ENCODE peak calls at places on chromosome 13, in six cellular contexts. One of them, this sample, is unnamed.

GRCh38 chr13:32528358-32528757 is 10.2 kb downstream of the N4BP2L2 start:
- DNase-seq in A549: no peak
- DNase-seq in K562: no peak
- DNase-seq in tibial nerve: no peak
- DNase-seq in stomach: no peak
- DNase-seq in transverse colon: no peak
- DNase-seq in this sample: no peak

GRCh38 chr13:105327727-105328126 is 1207.7 kb downstream of the EFNB2 start:
- DNase-seq in A549: no peak
- DNase-seq in K562: no peak
- DNase-seq in tibial nerve: no peak
- DNase-seq in stomach: no peak
- DNase-seq in transverse colon: no peak
- DNase-seq in this sample: no peak

GRCh38 chr13:26839682-26840081 is 79.1 kb upstream of the GPR12 start:
- DNase-seq in A549: no peak
- DNase-seq in K562: no peak
- DNase-seq in tibial nerve: no peak
- DNase-seq in stomach: no peak
- DNase-seq in transverse colon: no peak
- DNase-seq in this sample: no peak

GRCh38 chr13:80469841-80470378 is 129.0 kb upstream of the SPRY2 start:
- DNase-seq in A549: peak
- DNase-seq in K562: no peak
- DNase-seq in tibial nerve: peak
- DNase-seq in stomach: no peak
- DNase-seq in transverse colon: peak
- DNase-seq in this sample: peak

GRCh38 chr13:110700186-110700585 is 5.7 kb downstream of the CARS2 start:
- DNase-seq in A549: no peak
- DNase-seq in K562: no peak
- DNase-seq in tibial nerve: no peak
- DNase-seq in stomach: no peak
- DNase-seq in transverse colon: no peak
- DNase-seq in this sample: peak

GRCh38 chr13:23985060-23985459 is 87.8 kb upstream of the C1QTNF9B start:
- DNase-seq in A549: no peak
- DNase-seq in K562: no peak
- DNase-seq in tibial nerve: no peak
- DNase-seq in stomach: no peak
- DNase-seq in transverse colon: no peak
- DNase-seq in this sample: no peak

GRCh38 chr13:113938246-113938645 is 35.6 kb downstream of the C13orf46 start:
- DNase-seq in A549: no peak
- DNase-seq in K562: no peak
- DNase-seq in tibial nerve: no peak
- DNase-seq in stomach: no peak
- DNase-seq in transverse colon: no peak
- DNase-seq in this sample: no peak

GRCh38 chr13:99144306-99144705 is 56.3 kb upstream of the UBAC2 start:
- DNase-seq in A549: no peak
- DNase-seq in K562: no peak
- DNase-seq in tibial nerve: no peak
- DNase-seq in stomach: no peak
- DNase-seq in transverse colon: no peak
- DNase-seq in this sample: no peak

GRCh38 chr13:41137951-41138350 is 5.3 kb upstream of the KBTBD6 start:
- DNase-seq in A549: peak
- DNase-seq in K562: no peak
- DNase-seq in tibial nerve: no peak
- DNase-seq in stomach: no peak
- DNase-seq in transverse colon: no peak
- DNase-seq in this sample: no peak

GRCh38 chr13:110250258-110250891 is 56.6 kb downstream of the COL4A1 start:
- DNase-seq in A549: no peak
- DNase-seq in K562: no peak
- DNase-seq in tibial nerve: peak
- DNase-seq in stomach: no peak
- DNase-seq in transverse colon: no peak
- DNase-seq in this sample: no peak

GRCh38 chr13:79393564-79394249 is 12.3 kb downstream of the RBM26 start:
- DNase-seq in A549: no peak
- DNase-seq in K562: peak
- DNase-seq in tibial nerve: no peak
- DNase-seq in stomach: peak
- DNase-seq in transverse colon: peak
- DNase-seq in this sample: no peak

GRCh38 chr13:71864094-71864980 is 2.7 kb downstream of the DACH1 start:
- DNase-seq in A549: no peak
- DNase-seq in K562: peak
- DNase-seq in tibial nerve: no peak
- DNase-seq in stomach: no peak
- DNase-seq in transverse colon: peak
- DNase-seq in this sample: peak

GRCh38 chr13:30752201-30752797 is 17.0 kb downstream of the ALOX5AP start:
- DNase-seq in A549: no peak
- DNase-seq in K562: no peak
- DNase-seq in tibial nerve: no peak
- DNase-seq in stomach: no peak
- DNase-seq in transverse colon: no peak
- DNase-seq in this sample: no peak

GRCh38 chr13:66794340-66795031 is 435.6 kb downstream of the PCDH9 start:
- DNase-seq in A549: no peak
- DNase-seq in K562: peak
- DNase-seq in tibial nerve: no peak
- DNase-seq in stomach: no peak
- DNase-seq in transverse colon: no peak
- DNase-seq in this sample: no peak

GRCh38 chr13:60857698-60858097 is 460.7 kb downstream of the TDRD3 start:
- DNase-seq in A549: no peak
- DNase-seq in K562: no peak
- DNase-seq in tibial nerve: no peak
- DNase-seq in stomach: no peak
- DNase-seq in transverse colon: no peak
- DNase-seq in this sample: no peak

GRCh38 chr13:60260440-60260839 is 96.7 kb upstream of the DIAPH3 start:
- DNase-seq in A549: no peak
- DNase-seq in K562: peak
- DNase-seq in tibial nerve: no peak
- DNase-seq in stomach: no peak
- DNase-seq in transverse colon: no peak
- DNase-seq in this sample: no peak

GRCh38 chr13:79108914-79109643 is 297.0 kb downstream of the RBM26 start:
- DNase-seq in A549: no peak
- DNase-seq in K562: no peak
- DNase-seq in tibial nerve: no peak
- DNase-seq in stomach: no peak
- DNase-seq in transverse colon: no peak
- DNase-seq in this sample: no peak

GRCh38 chr13:36858285-36858684 is 39.3 kb downstream of the RFXAP start:
- DNase-seq in A549: peak
- DNase-seq in K562: peak
- DNase-seq in tibial nerve: no peak
- DNase-seq in stomach: no peak
- DNase-seq in transverse colon: no peak
- DNase-seq in this sample: no peak

GRCh38 chr13:23450340-23451046 is 17.0 kb upstream of the SACS start:
- DNase-seq in A549: no peak
- DNase-seq in K562: no peak
- DNase-seq in tibial nerve: no peak
- DNase-seq in stomach: no peak
- DNase-seq in transverse colon: no peak
- DNase-seq in this sample: no peak

GRCh38 chr13:113026391-113026910 is 57.4 kb downstream of the MCF2L start:
- DNase-seq in A549: no peak
- DNase-seq in K562: no peak
- DNase-seq in tibial nerve: no peak
- DNase-seq in stomach: no peak
- DNase-seq in transverse colon: no peak
- DNase-seq in this sample: no peak

GRCh38 chr13:80339841-80340642 is 884 bp downstream of the SPRY2 start:
- DNase-seq in A549: peak
- DNase-seq in K562: peak
- DNase-seq in tibial nerve: no peak
- DNase-seq in stomach: peak
- DNase-seq in transverse colon: peak
- DNase-seq in this sample: peak

GRCh38 chr13:102905905-102906304 is 60.1 kb downstream of the ERCC5 start:
- DNase-seq in A549: no peak
- DNase-seq in K562: no peak
- DNase-seq in tibial nerve: no peak
- DNase-seq in stomach: no peak
- DNase-seq in transverse colon: no peak
- DNase-seq in this sample: no peak

GRCh38 chr13:44448875-44449274 is 75.3 kb downstream of the SERP2 start:
- DNase-seq in A549: no peak
- DNase-seq in K562: no peak
- DNase-seq in tibial nerve: no peak
- DNase-seq in stomach: no peak
- DNase-seq in transverse colon: no peak
- DNase-seq in this sample: no peak

GRCh38 chr13:44451651-44452050 is 78.0 kb downstream of the SERP2 start:
- DNase-seq in A549: no peak
- DNase-seq in K562: no peak
- DNase-seq in tibial nerve: no peak
- DNase-seq in stomach: no peak
- DNase-seq in transverse colon: no peak
- DNase-seq in this sample: no peak

GRCh38 chr13:44448373-44448772 is 74.7 kb downstream of the SERP2 start:
- DNase-seq in A549: no peak
- DNase-seq in K562: no peak
- DNase-seq in tibial nerve: no peak
- DNase-seq in stomach: no peak
- DNase-seq in transverse colon: no peak
- DNase-seq in this sample: no peak

GRCh38 chr13:44451109-44451508 is 77.5 kb downstream of the SERP2 start:
- DNase-seq in A549: no peak
- DNase-seq in K562: no peak
- DNase-seq in tibial nerve: no peak
- DNase-seq in stomach: no peak
- DNase-seq in transverse colon: no peak
- DNase-seq in this sample: no peak

DNA sequence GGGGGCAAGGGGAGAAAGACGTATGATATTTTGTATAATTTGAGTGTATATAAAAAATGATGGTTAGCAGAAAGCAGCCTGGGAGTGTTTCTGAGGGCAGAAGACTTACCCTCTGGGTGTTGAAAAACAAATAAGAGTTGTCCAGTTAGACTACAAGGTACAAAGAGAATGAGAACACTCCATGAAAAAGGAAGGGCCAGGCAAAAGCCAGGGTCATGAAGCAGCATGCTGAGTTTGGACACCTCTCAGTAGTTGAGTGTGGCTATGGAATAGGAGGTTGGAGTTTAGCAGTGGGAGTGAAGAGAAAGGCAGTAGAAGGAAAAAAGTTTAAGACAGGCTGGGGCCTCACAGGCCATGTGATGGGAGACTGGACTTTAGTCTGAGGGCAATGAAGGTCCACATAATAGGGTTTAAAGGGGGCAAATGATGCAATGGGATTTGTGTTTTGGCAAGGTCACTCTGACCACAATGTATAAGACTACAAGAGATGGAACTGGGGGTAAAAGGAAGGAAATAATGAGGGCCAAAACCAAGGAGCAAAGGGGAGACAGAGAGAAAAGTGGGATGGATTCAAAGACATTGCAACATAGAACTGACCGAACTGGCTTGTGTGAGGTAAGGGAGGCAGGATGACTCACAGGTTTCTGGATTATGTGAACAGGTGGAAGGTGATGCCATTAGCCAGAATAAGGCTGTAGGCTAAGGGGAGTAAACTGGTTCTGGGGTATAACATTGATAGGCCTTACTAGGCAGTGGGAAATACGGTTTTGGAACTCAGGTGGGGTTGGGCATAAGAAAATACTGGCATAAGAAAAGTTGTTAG is 76.6 kb downstream of the SERP2 start:
- DNase-seq in A549: no peak
- DNase-seq in K562: no peak
- DNase-seq in tibial nerve: no peak
- DNase-seq in stomach: no peak
- DNase-seq in transverse colon: no peak
- DNase-seq in this sample: no peak
- TF ChIP-seq EP300 in A549: no peak
- TF ChIP-seq EP300 in K562: no peak
- TF ChIP-seq EP300 in tibial nerve: no peak
- TF ChIP-seq EP300 in stomach: no peak
- TF ChIP-seq EP300 in transverse colon: no peak
- TF ChIP-seq EP300 in this sample: no peak

DNA sequence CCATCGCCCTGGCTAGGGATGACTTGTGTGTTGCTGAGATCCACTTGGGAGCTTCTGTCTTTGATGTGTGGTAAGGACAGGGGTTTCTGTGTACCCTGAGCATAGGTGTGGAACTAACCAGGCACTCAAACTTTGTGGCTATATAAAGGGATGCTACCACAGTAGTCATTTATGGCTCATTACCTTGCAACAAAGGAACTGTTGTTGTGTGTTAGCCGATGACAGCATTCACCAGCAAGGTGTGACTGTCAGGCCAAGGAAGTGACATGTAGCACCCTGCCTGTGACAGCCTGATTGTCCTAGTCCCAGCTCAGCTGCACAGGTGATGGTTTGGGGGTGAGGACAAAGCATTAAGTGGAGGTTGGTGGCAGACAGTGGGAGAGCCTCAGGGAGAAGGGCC is 73.6 kb downstream of the COG3 start:
- DNase-seq in A549: no peak
- DNase-seq in K562: no peak
- DNase-seq in tibial nerve: no peak
- DNase-seq in stomach: no peak
- DNase-seq in transverse colon: no peak
- DNase-seq in this sample: no peak
- TF ChIP-seq EP300 in A549: no peak
- TF ChIP-seq EP300 in K562: no peak
- TF ChIP-seq EP300 in tibial nerve: no peak
- TF ChIP-seq EP300 in stomach: no peak
- TF ChIP-seq EP300 in transverse colon: no peak
- TF ChIP-seq EP300 in this sample: no peak

GRCh38 chr13:75600371-75600770 is 35.8 kb upstream of the LMO7 start:
- DNase-seq in A549: no peak
- DNase-seq in K562: no peak
- DNase-seq in tibial nerve: no peak
- DNase-seq in stomach: no peak
- DNase-seq in transverse colon: no peak
- DNase-seq in this sample: no peak

GRCh38 chr13:75596657-75597182 is 39.4 kb upstream of the LMO7 start:
- DNase-seq in A549: no peak
- DNase-seq in K562: no peak
- DNase-seq in tibial nerve: no peak
- DNase-seq in stomach: no peak
- DNase-seq in transverse colon: no peak
- DNase-seq in this sample: no peak
- TF ChIP-seq EP300 in A549: no peak
- TF ChIP-seq EP300 in K562: no peak
- TF ChIP-seq EP300 in tibial nerve: no peak
- TF ChIP-seq EP300 in stomach: no peak
- TF ChIP-seq EP300 in transverse colon: no peak
- TF ChIP-seq EP300 in this sample: no peak

DNA sequence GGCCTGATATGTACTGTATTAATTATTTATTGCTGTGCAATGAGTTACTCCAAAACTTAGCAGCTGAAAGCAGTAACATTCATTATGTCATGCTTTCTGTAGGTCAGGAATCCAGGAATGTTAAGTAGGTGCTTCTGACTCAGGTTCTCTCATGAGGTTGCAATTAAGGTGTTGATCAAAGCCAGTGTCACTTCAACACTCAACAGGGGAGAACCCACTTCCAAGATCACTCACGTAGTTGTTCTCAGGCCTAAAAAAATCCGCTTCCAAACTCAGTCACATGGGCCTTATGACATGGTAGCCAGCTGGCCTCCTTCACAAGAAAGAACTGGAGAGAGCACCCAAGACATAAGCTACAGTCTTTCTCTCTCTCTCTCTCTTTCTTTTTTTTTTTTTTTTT is 211.1 kb upstream of the NBEA start:
- DNase-seq in A549: no peak
- DNase-seq in K562: no peak
- DNase-seq in tibial nerve: no peak
- DNase-seq in stomach: no peak
- DNase-seq in transverse colon: no peak
- DNase-seq in this sample: no peak
- TF ChIP-seq EP300 in A549: no peak
- TF ChIP-seq EP300 in K562: no peak
- TF ChIP-seq EP300 in tibial nerve: no peak
- TF ChIP-seq EP300 in stomach: no peak
- TF ChIP-seq EP300 in transverse colon: no peak
- TF ChIP-seq EP300 in this sample: no peak

This sample was measured in suprapubic skin.